ENCODE peak calls at places on chromosomes 2 and 18, in six cellular contexts. N is IMR-90, U is mesenchymal stem cell, W is H1, H is neuronal stem cell, J is trophoblast cell. B is an unnamed sample.

GRCh38 chr2:64287321-64287720 is 143.1 kb upstream of the PELI1 start:
- DNase-seq in N (no peak), U (peak; percentile 41), W (no peak), H (no peak), J (no peak), B (no peak)

GRCh38 chr2:99572798-99573197 is 83.0 kb upstream of the REV1 start:
- DNase-seq in N (no peak), U (no peak), W (no peak), H (no peak), J (no peak), B (no peak)

GRCh38 chr18:36095936-36096519 is 28.7 kb upstream of the RPRD1A start:
- DNase-seq in N (peak; percentile 85), U (peak; percentile 71), W (no peak), H (peak; percentile 18), J (peak; percentile 78), B (no peak)

GRCh38 chr2:240424341-240425235 is 10.9 kb upstream of the GPC1 start:
- DNase-seq in N (no peak), U (no peak), W (no peak), H (no peak), J (no peak), B (peak; percentile 20)

GRCh38 chr2:75379811-75380210 is 180.5 kb upstream of the TACR1 start:
- DNase-seq in N (no peak), U (no peak), W (no peak), H (no peak), J (no peak), B (no peak)

GRCh38 chr2:204628926-204629661 is 83.8 kb downstream of the PARD3B start:
- DNase-seq in N (peak; percentile 26), U (no peak), W (no peak), H (no peak), J (no peak), B (no peak)

GRCh38 chr18:31819106-31819924 is 58.6 kb upstream of the SLC25A52 start:
- DNase-seq in N (peak; percentile 52), U (peak; percentile 58), W (peak; percentile 55), H (peak; percentile 41), J (peak; percentile 92), B (peak; percentile 58)

GRCh38 chr2:48954935-48955334 is 199.4 kb downstream of the FSHR start:
- DNase-seq in N (peak; percentile 50), U (peak; percentile 18), W (no peak), H (no peak), J (no peak), B (no peak)

GRCh38 chr2:197784956-197785941 is at the start of gene BOLL:
- DNase-seq in N (no peak), U (no peak), W (no peak), H (no peak), J (no peak), B (peak; percentile 39)

GRCh38 chr2:175253871-175254270 is 72.4 kb upstream of the ATP5MC3 start:
- DNase-seq in N (no peak), U (no peak), W (no peak), H (no peak), J (peak; percentile 40), B (no peak)

GRCh38 chr2:176582990-176583481 is 313.8 kb downstream of the MTX2 start:
- DNase-seq in N (peak; percentile 97), U (peak; percentile 91), W (no peak), H (no peak), J (peak; percentile 55), B (no peak)

GRCh38 chr18:48116873-48117630 is 186.6 kb upstream of the SMAD2 start:
- DNase-seq in N (no peak), U (no peak), W (no peak), H (no peak), J (no peak), B (no peak)

GRCh38 chr2:221102896-221103688 is 469.0 kb downstream of the EPHA4 start:
- DNase-seq in N (no peak), U (peak; percentile 39), W (no peak), H (no peak), J (no peak), B (no peak)

GRCh38 chr2:160268382-160268781 is 68.3 kb upstream of the ITGB6 start:
- DNase-seq in N (no peak), U (no peak), W (no peak), H (no peak), J (no peak), B (no peak)

GRCh38 chr2:160270571-160271113 is 70.6 kb upstream of the ITGB6 start:
- DNase-seq in N (no peak), U (no peak), W (peak; percentile 47), H (no peak), J (no peak), B (peak; percentile 43)

GRCh38 chr2:160269365-160269764 is 69.3 kb upstream of the ITGB6 start:
- DNase-seq in N (no peak), U (no peak), W (no peak), H (no peak), J (no peak), B (no peak)

GRCh38 chr2:160271166-160272086 is 71.4 kb upstream of the ITGB6 start:
- DNase-seq in N (no peak), U (peak; percentile 59), W (no peak), H (peak; percentile 15), J (peak; percentile 54), B (peak; percentile 32)

DNA sequence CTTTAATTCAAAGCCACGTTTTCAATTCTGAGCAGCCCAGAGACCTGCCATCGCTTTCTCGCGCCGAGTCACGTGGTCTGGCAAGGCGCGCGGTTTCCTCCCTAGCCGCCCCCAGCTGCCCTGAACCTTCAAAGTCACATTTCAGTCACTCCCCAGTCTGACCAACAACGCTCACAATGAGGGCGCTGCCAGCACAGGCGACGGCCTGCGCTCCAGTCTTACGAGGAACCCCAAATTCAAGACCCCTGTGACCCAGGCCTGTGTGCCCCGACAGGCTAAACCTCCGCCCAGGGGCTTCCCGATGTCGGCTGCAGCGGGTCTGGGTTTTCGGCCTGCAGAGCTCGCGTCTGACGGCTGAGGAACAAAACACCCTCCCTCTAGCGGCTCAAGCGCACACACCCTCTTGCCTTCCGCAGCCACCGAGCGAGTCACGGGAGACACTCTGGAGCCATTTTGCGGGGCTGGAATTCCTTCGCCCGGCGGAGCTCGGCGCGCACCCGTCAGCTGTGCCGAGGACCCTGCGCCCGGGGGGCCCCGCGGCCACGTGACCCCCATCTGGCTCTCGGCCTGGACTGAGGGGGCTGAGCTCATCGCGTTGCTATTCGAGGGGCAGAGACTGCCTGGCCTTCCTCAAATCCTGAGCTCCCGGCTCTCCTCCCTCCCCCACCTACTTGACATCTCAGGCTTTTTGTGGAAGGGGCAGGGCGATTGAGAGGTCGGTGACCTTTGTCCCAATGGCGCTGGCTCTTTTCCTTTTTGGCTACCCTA is 69.9 kb upstream of the ITGB6 start:
- DNase-seq in N (peak; percentile 92), U (peak; percentile 93), W (peak; percentile 85), H (peak; percentile 87), J (peak; percentile 92), B (peak; percentile 92)
- H2AFZ ChIP-seq in N (peak overlapping the region; percentile 93), U (peak overlapping the region; percentile 72), W (peak overlapping the region; percentile 90), H (peak overlapping the region; percentile 72), J (peak overlapping the region; percentile 56), B (peak overlapping the region; percentile 40)

DNA sequence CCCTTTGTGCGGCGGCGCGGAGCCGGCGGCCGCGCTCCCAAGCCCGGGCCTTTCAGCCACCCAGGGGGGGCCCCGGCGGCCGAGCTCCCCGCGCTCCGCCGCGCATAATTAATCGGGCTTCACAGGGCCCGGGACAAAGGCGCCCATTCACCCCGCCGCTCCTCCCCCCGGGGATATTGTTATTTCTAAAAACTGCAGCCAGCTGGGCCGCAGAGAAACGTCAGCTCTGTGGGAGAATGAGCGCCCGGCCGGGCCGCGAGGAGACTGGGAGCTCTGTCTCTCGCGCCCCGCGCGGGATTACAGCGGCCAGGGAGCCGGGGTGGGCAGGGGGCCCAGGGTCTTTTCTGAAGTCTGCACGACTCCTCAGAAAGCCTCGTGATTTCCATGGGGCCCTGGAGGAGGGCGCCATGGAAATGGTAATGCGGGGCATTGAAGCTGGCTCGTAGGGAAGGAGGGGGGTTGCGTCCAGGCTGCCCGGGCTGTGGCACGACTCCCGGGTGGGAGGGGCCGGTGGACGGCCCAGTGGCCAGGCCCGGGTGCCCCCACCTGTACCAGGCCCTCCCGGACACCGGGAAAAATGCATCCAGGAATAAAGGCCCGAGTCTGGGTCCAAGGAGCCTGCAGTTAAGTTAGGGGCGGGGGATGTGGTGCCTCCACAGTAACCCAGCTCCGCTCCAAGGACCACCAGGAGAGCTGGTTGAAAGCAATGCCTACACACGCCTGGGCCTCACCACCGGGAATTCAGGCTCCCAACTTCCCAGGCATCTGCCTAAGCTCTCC is 125.3 kb downstream of the ZFP36L2 start:
- DNase-seq in N (peak; percentile 43), U (no peak), W (peak; percentile 85), H (peak; percentile 91), J (no peak), B (peak; percentile 78)
- H2BK120ac ChIP-seq in N (peak overlapping the region; percentile 98), U (peak overlapping the region; percentile 64), W (peak overlapping the region; percentile 2), H (peak overlapping the region; percentile 95), J (peak overlapping the region; percentile 79), B (no peak overlapping the region)

GRCh38 chr2:169031202-169031601 is at the start of gene ABCB11:
- DNase-seq in N (no peak), U (no peak), W (no peak), H (no peak), J (no peak), B (no peak)

GRCh38 chr2:169036717-169037450 is 5.8 kb upstream of the ABCB11 start:
- DNase-seq in N (no peak), U (no peak), W (no peak), H (no peak), J (peak; percentile 9), B (no peak)

GRCh38 chr2:169035887-169036286 is 4.8 kb upstream of the ABCB11 start:
- DNase-seq in N (no peak), U (no peak), W (no peak), H (no peak), J (no peak), B (no peak)

GRCh38 chr2:169034984-169035544 is 3.9 kb upstream of the ABCB11 start:
- DNase-seq in N (no peak), U (no peak), W (no peak), H (no peak), J (no peak), B (no peak)

DNA sequence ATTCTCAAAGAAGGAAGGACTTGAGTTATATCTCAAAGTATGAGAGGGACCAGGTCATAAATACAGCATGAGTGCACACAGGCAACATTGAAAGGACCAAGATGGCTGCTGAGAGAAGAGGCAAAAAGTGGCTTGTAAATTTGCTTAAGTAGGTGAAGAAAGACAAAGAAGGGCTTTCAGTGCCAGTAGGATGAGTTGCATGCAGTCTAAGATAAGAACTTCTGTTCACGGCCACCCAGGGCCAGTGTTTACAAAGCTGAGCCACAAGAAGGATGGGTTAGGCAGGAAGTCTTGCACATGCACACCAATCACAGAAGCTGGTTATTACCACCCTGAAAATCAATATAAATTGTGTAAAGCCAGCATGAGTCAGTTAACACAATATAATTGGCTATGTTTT is 3.1 kb upstream of the ABCB11 start:
- DNase-seq in N (no peak), U (peak; percentile 50), W (no peak), H (no peak), J (no peak), B (no peak)
- H2AFZ ChIP-seq in N (no peak overlapping the region), U (no peak overlapping the region), W (no peak overlapping the region), H (peak overlapping the region; percentile 43), J (no peak overlapping the region), B (no peak overlapping the region)

DNA sequence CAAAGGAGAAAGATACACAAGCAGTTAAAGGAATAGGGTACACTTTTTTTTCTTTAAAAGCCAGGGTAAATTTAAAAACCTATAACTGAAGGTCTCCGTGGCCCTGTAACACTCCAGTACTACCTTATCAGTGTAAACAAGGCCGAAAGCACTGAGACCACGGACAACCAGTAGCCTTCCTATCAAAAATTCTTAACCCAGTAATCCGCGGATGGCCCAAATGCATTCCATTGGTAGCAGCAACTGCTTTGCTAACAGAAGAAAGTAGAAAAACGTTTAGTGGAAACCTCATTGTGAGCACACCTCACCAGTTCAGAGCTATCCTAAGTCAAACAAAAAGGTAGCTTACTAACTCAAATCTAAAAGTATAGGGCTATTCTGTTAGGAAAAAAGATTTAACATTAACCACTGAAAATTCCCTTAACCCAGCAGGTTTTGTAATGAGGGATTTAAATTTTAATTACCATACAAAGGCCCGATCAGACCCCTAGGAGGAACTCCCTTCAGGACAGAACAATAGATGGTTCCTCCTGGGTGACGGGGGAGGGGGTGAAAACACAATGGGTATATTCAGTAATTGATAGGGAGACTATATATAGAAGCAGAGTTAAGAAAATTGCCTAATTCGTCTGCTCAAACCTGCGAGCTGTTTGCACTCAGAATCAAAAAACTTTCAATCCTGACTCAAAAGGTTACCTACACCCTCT is 50.8 kb upstream of the CWC22 start:
- DNase-seq in N (no peak), U (no peak), W (no peak), H (peak; percentile 31), J (no peak), B (no peak)
- H2BK120ac ChIP-seq in N (no peak overlapping the region), U (no peak overlapping the region), W (peak overlapping the region; percentile 96), H (peak overlapping the region; percentile 76), J (no peak overlapping the region), B (no peak overlapping the region)

B was measured in H9.